ENCODE peak calls at places on chromosomes 1 and 21, in seven cellular contexts. A is Peyer's patch; V is SHP77; N is naive thymus-derived CD8-positive, alpha-beta T cell; Y is tibial artery; B is T-helper 17 cell; Z is left ventricle myocardium superior. F is an unnamed sample.
A peak's percentile ranks its signal among the peaks of the same experiment; 100 is the strongest.

GRCh38 chr21:44582980-44583799 is 2.8 kb upstream of the KRTAP10-5 start:
- DNase-seq in Z (peak; percentile 58), B (no peak), V (no peak), Y (no peak), A (no peak), N (no peak), F (no peak)

GRCh38 chr1:100397681-100398080 is 45.4 kb downstream of the CDC14A start:
- DNase-seq in Z (no peak), A (no peak), Y (no peak), B (no peak), V (no peak), N (no peak), F (no peak)

GRCh38 chr1:43954036-43954435 is 7.3 kb downstream of the IPO13 start:
- DNase-seq in V (no peak), Y (no peak), A (no peak), N (no peak), Z (no peak), B (no peak), F (no peak)

GRCh38 chr1:239733995-239734394 is 347.6 kb downstream of the CHRM3 start:
- DNase-seq in A (no peak), B (no peak), Z (no peak), Y (no peak), V (no peak), N (no peak), F (no peak)

GRCh38 chr1:230503741-230504140 is 77.6 kb upstream of the PGBD5 start:
- DNase-seq in B (no peak), Y (no peak), V (no peak), A (no peak), N (no peak), Z (no peak), F (no peak)

GRCh38 chr1:43590389-43590788 is 59.6 kb upstream of the KDM4A start:
- DNase-seq in N (no peak), Y (no peak), B (no peak), A (no peak), Z (no peak), V (no peak), F (no peak)

GRCh38 chr1:99639945-99640344 is 6.0 kb upstream of the PALMD start:
- DNase-seq in N (no peak), Y (no peak), A (no peak), Z (no peak), B (no peak), V (no peak), F (no peak)

GRCh38 chr1:41536296-41536695 is 51.8 kb upstream of the EDN2 start:
- DNase-seq in Y (peak; percentile 24), N (no peak), B (no peak), V (no peak), Z (peak; percentile 48), A (no peak), F (no peak)

GRCh38 chr1:207810173-207810572 is 58.3 kb downstream of the CD46 start:
- DNase-seq in Z (no peak), Y (no peak), A (no peak), N (no peak), B (no peak), V (no peak), F (no peak)

GRCh38 chr1:2320001-2320400 is 71.4 kb downstream of the MORN1 start:
- DNase-seq in Y (no peak), N (no peak), V (no peak), B (no peak), A (no peak), Z (peak; percentile 74), F (no peak)

GRCh38 chr1:5973771-5974170 is 18.5 kb downstream of the NPHP4 start:
- DNase-seq in Z (no peak), Y (no peak), N (no peak), A (no peak), V (no peak), B (no peak), F (no peak)

GRCh38 chr1:230028602-230029223 is 38.3 kb upstream of the GALNT2 start:
- DNase-seq in B (no peak), N (no peak), A (no peak), V (no peak), Y (no peak), Z (no peak), F (no peak)

GRCh38 chr1:12798911-12799310 is 7.7 kb downstream of the PRAMEF1 start:
- DNase-seq in Z (no peak), B (no peak), N (no peak), Y (no peak), A (no peak), V (no peak), F (no peak)

GRCh38 chr1:89844236-89844807 is 23.5 kb downstream of the LRRC8D start:
- DNase-seq in B (no peak), Y (no peak), Z (no peak), N (no peak), A (no peak), V (no peak), F (no peak)

GRCh38 chr21:24424786-24425185 is 1182.5 kb downstream of the MRPL39 start:
- DNase-seq in B (no peak), Z (no peak), N (no peak), A (no peak), V (no peak), Y (no peak), F (no peak)

GRCh38 chr1:27872059-27872801 is at the start of gene THEMIS2:
- DNase-seq in A (peak; percentile 88), V (peak; percentile 29), Z (peak; percentile 83), N (peak; percentile 75), Y (no peak), B (peak; percentile 84), F (peak; percentile 72)

GRCh38 chr1:231016234-231016633 is 23.8 kb downstream of the FAM89A start:
- DNase-seq in A (no peak), Z (no peak), B (no peak), V (no peak), Y (no peak), N (no peak), F (no peak)

GRCh38 chr1:67771152-67771551 is 62.1 kb downstream of the GNG12 start:
- DNase-seq in Z (no peak), A (no peak), B (no peak), N (no peak), Y (no peak), V (no peak), F (no peak)

GRCh38 chr1:160109686-160110085 is 5.9 kb upstream of the ATP1A2 start:
- DNase-seq in N (no peak), B (no peak), Z (no peak), V (no peak), Y (no peak), A (no peak), F (no peak)

GRCh38 chr1:27099154-27099903 is 55.6 kb downstream of the SLC9A1 start:
- DNase-seq in B (no peak), V (no peak), Z (peak; percentile 82), A (no peak), Y (peak; percentile 72), N (no peak), F (no peak)